ENCODE peak calls at places on chromosome 1, in five cellular contexts. U, N, Q, S and P are unnamed samples.

GRCh38 chr1:221987860-221988520 is 246.1 kb upstream of the DUSP10 start:
- DNase-seq in U (no peak), N (no peak), Q (no peak), S (peak), P (no peak)

GRCh38 chr1:228337711-228338520 is 68.7 kb downstream of the TRIM11 start:
- DNase-seq in U (peak), N (no peak), Q (no peak), S (no peak), P (peak)

GRCh38 chr1:26799479-26800133 is 11.9 kb downstream of the PIGV start:
- DNase-seq in U (peak), N (no peak), Q (peak), S (peak), P (peak)

GRCh38 chr1:8094481-8095241 is 68.6 kb upstream of the ERRFI1 start:
- DNase-seq in U (no peak), N (no peak), Q (peak), S (peak), P (no peak)

GRCh38 chr1:47262787-47263413 is 30.9 kb upstream of the TAL1 start:
- DNase-seq in U (no peak), N (no peak), Q (peak), S (peak), P (peak)

GRCh38 chr1:205432116-205432515 is 10.3 kb upstream of the LEMD1 start:
- DNase-seq in U (no peak), N (no peak), Q (no peak), S (no peak), P (no peak)

GRCh38 chr1:150221552-150221951 is 14.4 kb downstream of the ANP32E start:
- DNase-seq in U (no peak), N (no peak), Q (peak), S (peak), P (no peak)

GRCh38 chr1:84069236-84069845 is 70.4 kb upstream of the TTLL7 start:
- DNase-seq in U (no peak), N (no peak), Q (no peak), S (no peak), P (no peak)

GRCh38 chr1:203202431-203203245 is 16.1 kb upstream of the CHI3L1 start:
- DNase-seq in U (peak), N (no peak), Q (peak), S (peak), P (peak)

DNA sequence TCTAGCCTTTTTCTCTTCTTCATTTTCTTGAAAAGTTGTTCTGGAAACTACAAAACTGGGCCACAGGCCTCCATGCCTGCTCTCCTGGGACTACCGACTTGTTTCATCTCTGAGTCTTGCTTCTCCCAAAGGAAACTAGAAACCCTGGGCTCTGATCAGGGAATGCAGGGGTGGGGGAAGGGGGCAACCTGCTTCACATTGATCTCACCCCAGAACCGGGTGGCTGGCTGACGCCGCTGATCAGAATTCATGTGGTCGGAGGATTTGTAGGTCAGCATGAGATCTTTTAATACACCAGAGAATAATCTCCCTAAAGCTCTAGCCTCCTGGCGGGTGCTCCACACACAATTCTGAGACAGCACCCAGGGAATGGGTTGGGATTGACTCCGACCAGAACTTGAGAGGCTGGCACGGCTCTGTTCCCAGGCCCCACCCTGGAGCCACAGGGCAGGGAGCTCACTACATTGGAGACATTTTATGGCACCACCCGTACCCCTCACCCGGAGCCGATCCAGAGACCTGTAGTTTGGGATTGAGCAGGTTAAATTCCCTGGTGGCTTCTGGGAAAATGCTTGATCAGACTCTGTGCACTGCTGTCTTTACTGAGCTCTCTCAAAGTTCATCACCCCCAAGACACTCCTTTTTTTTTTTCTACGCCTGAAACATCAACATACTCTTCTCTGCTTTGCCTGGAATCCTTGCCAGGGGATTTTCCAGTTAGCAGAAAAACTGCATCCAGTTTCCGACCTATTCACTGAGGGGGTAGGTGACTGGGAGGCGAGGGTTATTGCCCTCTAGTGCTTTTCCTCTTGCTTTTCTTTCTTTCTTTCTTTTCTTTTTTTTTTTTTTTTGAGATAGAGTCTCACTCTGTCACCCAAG is 12.2 kb upstream of the ARHGEF10L start:
- DNase-seq in U (no peak), N (no peak), Q (peak), S (peak), P (no peak)
- H3K27ac ChIP-seq in U (no peak), N (peak), Q (no peak), S (no peak), P (peak)

GRCh38 chr1:161531986-161532875 is 7.9 kb downstream of the HSPA6 start:
- DNase-seq in U (no peak), N (no peak), Q (peak), S (no peak), P (no peak)
- H3K4me3 ChIP-seq in U (no peak), N (peak), Q (peak), S (no peak), P (no peak)

GRCh38 chr1:218346391-218347204 is 1.5 kb downstream of the TGFB2 start:
- DNase-seq in U (peak), N (no peak), Q (peak), S (peak), P (peak)
- H3K27ac ChIP-seq in U (peak), N (peak), Q (peak), S (peak), P (peak)

DNA sequence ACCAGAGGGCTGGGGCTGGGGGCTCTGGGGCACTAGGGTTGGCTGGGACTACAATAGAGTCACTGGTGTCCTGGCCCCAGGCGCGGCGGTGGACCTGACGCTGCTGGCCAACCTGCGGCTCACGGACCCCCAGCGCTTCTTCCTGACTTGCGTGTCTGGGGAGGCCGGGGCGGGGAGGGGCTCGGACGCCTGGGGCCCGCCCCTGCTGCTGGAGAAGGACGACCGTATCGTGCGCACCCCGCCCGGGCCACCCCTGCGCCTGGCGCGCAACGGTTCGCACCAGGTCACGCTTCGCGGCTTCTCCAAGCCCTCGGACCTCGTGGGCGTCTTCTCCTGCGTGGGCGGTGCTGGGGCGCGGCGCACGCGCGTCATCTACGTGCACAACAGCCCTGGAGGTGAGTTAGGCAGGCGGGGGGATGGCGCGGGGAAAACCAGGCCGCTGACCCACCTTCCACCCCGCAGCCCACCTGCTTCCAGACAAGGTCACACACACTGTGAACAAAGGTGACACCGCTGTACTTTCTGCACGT is 4.1 kb downstream of the TIE1 start:
- DNase-seq in U (peak), N (no peak), Q (no peak), S (no peak), P (no peak)
- H3K4me3 ChIP-seq in U (no peak), N (no peak), Q (no peak), S (no peak), P (no peak)

GRCh38 chr1:27952147-27952546 is 7.6 kb upstream of the XKR8 start:
- DNase-seq in U (no peak), N (no peak), Q (no peak), S (no peak), P (no peak)
- H3K27ac ChIP-seq in U (no peak), N (no peak), Q (no peak), S (no peak), P (no peak)

GRCh38 chr1:64539279-64539678 is 69.3 kb downstream of the CACHD1 start:
- DNase-seq in U (no peak), N (no peak), Q (no peak), S (no peak), P (no peak)
- H3K4me3 ChIP-seq in U (no peak), N (no peak), Q (no peak), S (no peak), P (no peak)